ENCODE peak calls at places on chromosome 7, in eight cellular contexts. One of them, this sample, is unnamed.

GRCh38 chr7:29287366-29287765 is 92.8 kb downstream of the CHN2 start:
- DNase-seq in esophagus squamous epithelium: no peak
- DNase-seq in T-helper 2 cell: no peak
- DNase-seq in NCI-H1436: no peak
- DNase-seq in SW 1271: peak; percentile 33
- DNase-seq in EH: peak; percentile 16
- DNase-seq in chondrocyte: no peak
- DNase-seq in spleen: no peak
- DNase-seq in this sample: peak; percentile 51

GRCh38 chr7:134452991-134453473 is 5.9 kb downstream of the AKR1B1 start:
- DNase-seq in esophagus squamous epithelium: no peak
- DNase-seq in T-helper 2 cell: no peak
- DNase-seq in NCI-H1436: no peak
- DNase-seq in SW 1271: no peak
- DNase-seq in EH: no peak
- DNase-seq in chondrocyte: no peak
- DNase-seq in spleen: no peak
- DNase-seq in this sample: no peak

GRCh38 chr7:80412842-80413241 is 99.0 kb downstream of the GNAT3 start:
- DNase-seq in esophagus squamous epithelium: no peak
- DNase-seq in T-helper 2 cell: no peak
- DNase-seq in NCI-H1436: no peak
- DNase-seq in SW 1271: no peak
- DNase-seq in EH: no peak
- DNase-seq in chondrocyte: no peak
- DNase-seq in spleen: no peak
- DNase-seq in this sample: no peak

GRCh38 chr7:53656881-53657280 is 621.4 kb downstream of the POM121L12 start:
- DNase-seq in esophagus squamous epithelium: no peak
- DNase-seq in T-helper 2 cell: no peak
- DNase-seq in NCI-H1436: no peak
- DNase-seq in SW 1271: no peak
- DNase-seq in EH: no peak
- DNase-seq in chondrocyte: no peak
- DNase-seq in spleen: no peak
- DNase-seq in this sample: no peak

GRCh38 chr7:44678096-44678467 is 70.6 kb upstream of the ZMIZ2 start:
- DNase-seq in esophagus squamous epithelium: no peak
- DNase-seq in T-helper 2 cell: no peak
- DNase-seq in NCI-H1436: no peak
- DNase-seq in SW 1271: no peak
- DNase-seq in EH: peak; percentile 43
- DNase-seq in chondrocyte: peak; percentile 74
- DNase-seq in spleen: peak; percentile 31
- DNase-seq in this sample: peak; percentile 22

GRCh38 chr7:69967152-69967591 is 368.9 kb downstream of the AUTS2 start:
- DNase-seq in esophagus squamous epithelium: no peak
- DNase-seq in T-helper 2 cell: no peak
- DNase-seq in NCI-H1436: no peak
- DNase-seq in SW 1271: no peak
- DNase-seq in EH: no peak
- DNase-seq in chondrocyte: no peak
- DNase-seq in spleen: no peak
- DNase-seq in this sample: no peak

GRCh38 chr7:54546081-54546985 is 4.2 kb downstream of the VSTM2A start:
- DNase-seq in esophagus squamous epithelium: no peak
- DNase-seq in T-helper 2 cell: no peak
- DNase-seq in NCI-H1436: no peak
- DNase-seq in SW 1271: no peak
- DNase-seq in EH: no peak
- DNase-seq in chondrocyte: no peak
- DNase-seq in spleen: peak; percentile 47
- DNase-seq in this sample: no peak

GRCh38 chr7:30159698-30160143 is 24.9 kb downstream of the MTURN start:
- DNase-seq in esophagus squamous epithelium: no peak
- DNase-seq in T-helper 2 cell: peak; percentile 52
- DNase-seq in NCI-H1436: no peak
- DNase-seq in SW 1271: peak; percentile 10
- DNase-seq in EH: peak; percentile 50
- DNase-seq in chondrocyte: no peak
- DNase-seq in spleen: peak; percentile 80
- DNase-seq in this sample: peak; percentile 24

This sample was measured in AG08396.